ENCODE peak calls at places on chromosomes 6 and 20, in five cellular contexts. I is stimulated activated CD8-positive, alpha-beta memory T cell treated with anti-CD3 and anti-CD28 coated beads, Interleukin-7, amount 100 ng/mL, for 1 hour; X is RKO; E is nephron progenitor cell; P is activated CD4-positive, CD25-positive, alpha-beta regulatory T cell treated with anti-CD3 and anti-CD28 coated beads, Interleukin-2, amount 50 U/mL, for 72 hours. C is an unnamed sample.

GRCh38 chr6:76438768-76439167 is 366.3 kb upstream of the IMPG1 start:
- DNase-seq in I (no peak), X (no peak), E (no peak), P (no peak), C (no peak)

GRCh38 chr6:98657764-98658163 is 176.6 kb upstream of the POU3F2 start:
- DNase-seq in I (no peak), X (peak; percentile 66), E (peak; percentile 77), P (no peak), C (peak; percentile 32)

GRCh38 chr6:108714012-108714773 is 134.0 kb upstream of the ARMC2 start:
- DNase-seq in I (no peak), X (no peak), E (no peak), P (no peak), C (no peak)

GRCh38 chr6:11925805-11926204 is 86.3 kb upstream of the HIVEP1 start:
- DNase-seq in I (no peak), X (no peak), E (no peak), P (no peak), C (no peak)

GRCh38 chr6:47109281-47109680 is 67.1 kb upstream of the ADGRF1 start:
- DNase-seq in I (no peak), X (no peak), E (peak; percentile 10), P (no peak), C (no peak)

GRCh38 chr20:44615169-44615791 is 32.9 kb downstream of the PKIG start:
- DNase-seq in I (no peak), X (no peak), E (no peak), P (no peak), C (peak; percentile 81)

GRCh38 chr6:49540614-49541013 is 9.9 kb upstream of the C6orf141 start:
- DNase-seq in I (no peak), X (no peak), E (no peak), P (no peak), C (no peak)

GRCh38 chr6:147204060-147204785 is at the start of gene STXBP5:
- DNase-seq in I (peak; percentile 10), X (peak; percentile 64), E (peak; percentile 59), P (peak; percentile 47), C (no peak)

GRCh38 chr6:113396644-113397201 is 460.4 kb upstream of the MARCKS start:
- DNase-seq in I (no peak), X (no peak), E (no peak), P (no peak), C (peak; percentile 17)

GRCh38 chr20:9514461-9515210 is at the start of gene LAMP5:
- DNase-seq in I (no peak), X (no peak), E (peak; percentile 77), P (no peak), C (peak; percentile 31)

GRCh38 chr20:38554986-38555385 is 26.0 kb upstream of the ADIG start:
- DNase-seq in I (no peak), X (no peak), E (no peak), P (no peak), C (no peak)

GRCh38 chr20:36631651-36632050 is 14.3 kb downstream of the SLA2 start:
- DNase-seq in I (no peak), X (peak; percentile 27), E (no peak), P (no peak), C (no peak)

GRCh38 chr6:82957171-82957894 is 108.3 kb downstream of the UBE3D start:
- DNase-seq in I (no peak), X (no peak), E (no peak), P (no peak), C (no peak)

GRCh38 chr6:46138281-46138680 is 8.5 kb downstream of the ENPP4 start:
- DNase-seq in I (no peak), X (no peak), E (no peak), P (no peak), C (no peak)

GRCh38 chr6:136063095-136063494 is 187.0 kb downstream of the MTFR2 start:
- DNase-seq in I (no peak), X (no peak), E (no peak), P (no peak), C (no peak)

GRCh38 chr6:153117986-153118886 is 12.8 kb downstream of the RGS17 start:
- DNase-seq in I (no peak), X (peak; percentile 86), E (no peak), P (no peak), C (no peak)

GRCh38 chr6:35311390-35312075 is 13.9 kb downstream of the DEF6 start:
- DNase-seq in I (no peak), X (no peak), E (no peak), P (peak; percentile 55), C (no peak)

GRCh38 chr6:168193816-168194701 is 115.0 kb upstream of the FRMD1 start:
- DNase-seq in I (no peak), X (no peak), E (no peak), P (no peak), C (no peak)

GRCh38 chr6:168903638-168904345 is 349.9 kb downstream of the THBS2 start:
- DNase-seq in I (no peak), X (no peak), E (no peak), P (no peak), C (no peak)

GRCh38 chr6:138722425-138723371 is 50.9 kb upstream of the CCDC28A start:
- DNase-seq in I (no peak), X (peak; percentile 6), E (no peak), P (no peak), C (no peak)

GRCh38 chr6:152085533-152085932 is 278.1 kb downstream of the ESR1 start:
- DNase-seq in I (no peak), X (peak; percentile 38), E (no peak), P (no peak), C (peak; percentile 72)

GRCh38 chr20:1451092-1451491 is 15.6 kb downstream of the NSFL1C start:
- DNase-seq in I (no peak), X (no peak), E (no peak), P (no peak), C (no peak)

GRCh38 chr6:50657513-50657912 is 55.8 kb upstream of the TFAP2D start:
- DNase-seq in I (no peak), X (no peak), E (no peak), P (no peak), C (no peak)

GRCh38 chr6:45430590-45431202 is 53.0 kb upstream of the SUPT3H start:
- DNase-seq in I (no peak), X (no peak), E (no peak), P (no peak), C (no peak)

GRCh38 chr6:39426057-39426592 is 103.6 kb upstream of the KCNK16 start:
- DNase-seq in I (no peak), X (peak; percentile 6), E (no peak), P (no peak), C (peak; percentile 96)

GRCh38 chr6:7827142-7827541 is 83.4 kb downstream of the TXNDC5 start:
- DNase-seq in I (no peak), X (no peak), E (no peak), P (no peak), C (no peak)

GRCh38 chr6:16947461-16948159 is 154.2 kb upstream of the STMND1 start:
- DNase-seq in I (no peak), X (no peak), E (no peak), P (no peak), C (peak; percentile 57)

GRCh38 chr6:71138416-71138815 is 150.2 kb upstream of the OGFRL1 start:
- DNase-seq in I (no peak), X (no peak), E (no peak), P (no peak), C (no peak)